ENCODE peak calls at places on chromosome 7, in nine cellular contexts. One of them, this sample, is unnamed.

GRCh38 chr7:77450613-77451012 is 34.5 kb upstream of the GSAP start:
- DNase-seq in ovary: no peak
- DNase-seq in NCI-H1092: no peak
- DNase-seq in stimulated activated naive CD8-positive, alpha-beta T cell treated with anti-CD3 and anti-CD28 coated beads, Interleukin-15, amount 100 ng/mL, for 72 hours: no peak
- DNase-seq in IMR-90: no peak
- DNase-seq in iPS DF 6.9: no peak
- DNase-seq in activated CD4-positive, alpha-beta T cell treated with anti-CD3 and anti-CD28 coated beads for 48 hours: no peak
- DNase-seq in astrocyte of the spinal cord: no peak
- DNase-seq in kidney: no peak
- DNase-seq in this sample: no peak

GRCh38 chr7:131945313-131945831 is 388.9 kb upstream of the PODXL start:
- DNase-seq in stimulated activated naive CD8-positive, alpha-beta T cell treated with anti-CD3 and anti-CD28 coated beads, Interleukin-15, amount 100 ng/mL, for 72 hours: peak; percentile 33
- DNase-seq in ovary: peak; percentile 50
- DNase-seq in IMR-90: peak; percentile 11
- DNase-seq in kidney: peak; percentile 78
- DNase-seq in iPS DF 6.9: peak; percentile 48
- DNase-seq in activated CD4-positive, alpha-beta T cell treated with anti-CD3 and anti-CD28 coated beads for 48 hours: peak; percentile 55
- DNase-seq in NCI-H1092: peak; percentile 64
- DNase-seq in astrocyte of the spinal cord: peak; percentile 47
- DNase-seq in this sample: peak; percentile 20

GRCh38 chr7:43522406-43523156 is 60.3 kb upstream of the STK17A start:
- DNase-seq in ovary: no peak
- DNase-seq in IMR-90: peak; percentile 23
- DNase-seq in iPS DF 6.9: no peak
- DNase-seq in NCI-H1092: no peak
- DNase-seq in stimulated activated naive CD8-positive, alpha-beta T cell treated with anti-CD3 and anti-CD28 coated beads, Interleukin-15, amount 100 ng/mL, for 72 hours: no peak
- DNase-seq in activated CD4-positive, alpha-beta T cell treated with anti-CD3 and anti-CD28 coated beads for 48 hours: no peak
- DNase-seq in astrocyte of the spinal cord: peak; percentile 76
- DNase-seq in kidney: no peak
- DNase-seq in this sample: peak; percentile 52

GRCh38 chr7:102287082-102287464 is 405 bp downstream of the SH2B2 start:
- DNase-seq in stimulated activated naive CD8-positive, alpha-beta T cell treated with anti-CD3 and anti-CD28 coated beads, Interleukin-15, amount 100 ng/mL, for 72 hours: no peak
- DNase-seq in astrocyte of the spinal cord: no peak
- DNase-seq in iPS DF 6.9: no peak
- DNase-seq in kidney: no peak
- DNase-seq in NCI-H1092: no peak
- DNase-seq in activated CD4-positive, alpha-beta T cell treated with anti-CD3 and anti-CD28 coated beads for 48 hours: no peak
- DNase-seq in IMR-90: no peak
- DNase-seq in ovary: peak; percentile 67
- DNase-seq in this sample: no peak

GRCh38 chr7:95102662-95103061 is 195.3 kb downstream of the PPP1R9A start:
- DNase-seq in iPS DF 6.9: no peak
- DNase-seq in stimulated activated naive CD8-positive, alpha-beta T cell treated with anti-CD3 and anti-CD28 coated beads, Interleukin-15, amount 100 ng/mL, for 72 hours: no peak
- DNase-seq in NCI-H1092: no peak
- DNase-seq in ovary: no peak
- DNase-seq in activated CD4-positive, alpha-beta T cell treated with anti-CD3 and anti-CD28 coated beads for 48 hours: no peak
- DNase-seq in IMR-90: no peak
- DNase-seq in kidney: no peak
- DNase-seq in astrocyte of the spinal cord: peak; percentile 53
- DNase-seq in this sample: peak; percentile 15

GRCh38 chr7:23873306-23873705 is 163.3 kb downstream of the STK31 start:
- DNase-seq in IMR-90: no peak
- DNase-seq in astrocyte of the spinal cord: no peak
- DNase-seq in activated CD4-positive, alpha-beta T cell treated with anti-CD3 and anti-CD28 coated beads for 48 hours: no peak
- DNase-seq in ovary: no peak
- DNase-seq in NCI-H1092: no peak
- DNase-seq in kidney: no peak
- DNase-seq in iPS DF 6.9: no peak
- DNase-seq in stimulated activated naive CD8-positive, alpha-beta T cell treated with anti-CD3 and anti-CD28 coated beads, Interleukin-15, amount 100 ng/mL, for 72 hours: no peak
- DNase-seq in this sample: no peak

GRCh38 chr7:84801396-84801795 is 385.5 kb downstream of the SEMA3D start:
- DNase-seq in NCI-H1092: no peak
- DNase-seq in ovary: no peak
- DNase-seq in astrocyte of the spinal cord: no peak
- DNase-seq in iPS DF 6.9: no peak
- DNase-seq in activated CD4-positive, alpha-beta T cell treated with anti-CD3 and anti-CD28 coated beads for 48 hours: no peak
- DNase-seq in stimulated activated naive CD8-positive, alpha-beta T cell treated with anti-CD3 and anti-CD28 coated beads, Interleukin-15, amount 100 ng/mL, for 72 hours: no peak
- DNase-seq in kidney: no peak
- DNase-seq in IMR-90: no peak
- DNase-seq in this sample: peak; percentile 19

GRCh38 chr7:84536256-84536870 is 341.8 kb upstream of the SEMA3A start:
- DNase-seq in NCI-H1092: no peak
- DNase-seq in IMR-90: no peak
- DNase-seq in stimulated activated naive CD8-positive, alpha-beta T cell treated with anti-CD3 and anti-CD28 coated beads, Interleukin-15, amount 100 ng/mL, for 72 hours: no peak
- DNase-seq in ovary: no peak
- DNase-seq in astrocyte of the spinal cord: no peak
- DNase-seq in activated CD4-positive, alpha-beta T cell treated with anti-CD3 and anti-CD28 coated beads for 48 hours: no peak
- DNase-seq in iPS DF 6.9: no peak
- DNase-seq in kidney: no peak
- DNase-seq in this sample: peak; percentile 28

GRCh38 chr7:54831046-54831643 is 72.1 kb upstream of the SEC61G start:
- DNase-seq in stimulated activated naive CD8-positive, alpha-beta T cell treated with anti-CD3 and anti-CD28 coated beads, Interleukin-15, amount 100 ng/mL, for 72 hours: no peak
- DNase-seq in IMR-90: peak; percentile 54
- DNase-seq in kidney: no peak
- DNase-seq in activated CD4-positive, alpha-beta T cell treated with anti-CD3 and anti-CD28 coated beads for 48 hours: no peak
- DNase-seq in ovary: no peak
- DNase-seq in NCI-H1092: no peak
- DNase-seq in astrocyte of the spinal cord: no peak
- DNase-seq in iPS DF 6.9: no peak
- DNase-seq in this sample: peak; percentile 26

GRCh38 chr7:133796778-133797177 is 330.4 kb upstream of the LRGUK start:
- DNase-seq in activated CD4-positive, alpha-beta T cell treated with anti-CD3 and anti-CD28 coated beads for 48 hours: no peak
- DNase-seq in ovary: no peak
- DNase-seq in kidney: no peak
- DNase-seq in IMR-90: no peak
- DNase-seq in astrocyte of the spinal cord: no peak
- DNase-seq in NCI-H1092: no peak
- DNase-seq in stimulated activated naive CD8-positive, alpha-beta T cell treated with anti-CD3 and anti-CD28 coated beads, Interleukin-15, amount 100 ng/mL, for 72 hours: no peak
- DNase-seq in iPS DF 6.9: no peak
- DNase-seq in this sample: no peak

GRCh38 chr7:11170160-11170559 is 196.5 kb downstream of the PHF14 start:
- DNase-seq in iPS DF 6.9: no peak
- DNase-seq in ovary: no peak
- DNase-seq in astrocyte of the spinal cord: no peak
- DNase-seq in NCI-H1092: peak; percentile 83
- DNase-seq in stimulated activated naive CD8-positive, alpha-beta T cell treated with anti-CD3 and anti-CD28 coated beads, Interleukin-15, amount 100 ng/mL, for 72 hours: no peak
- DNase-seq in activated CD4-positive, alpha-beta T cell treated with anti-CD3 and anti-CD28 coated beads for 48 hours: no peak
- DNase-seq in IMR-90: no peak
- DNase-seq in kidney: no peak
- DNase-seq in this sample: no peak

GRCh38 chr7:25216837-25217236 is 11.4 kb downstream of the NPVF start:
- DNase-seq in kidney: no peak
- DNase-seq in activated CD4-positive, alpha-beta T cell treated with anti-CD3 and anti-CD28 coated beads for 48 hours: no peak
- DNase-seq in NCI-H1092: peak; percentile 57
- DNase-seq in IMR-90: peak; percentile 38
- DNase-seq in ovary: no peak
- DNase-seq in iPS DF 6.9: peak; percentile 33
- DNase-seq in stimulated activated naive CD8-positive, alpha-beta T cell treated with anti-CD3 and anti-CD28 coated beads, Interleukin-15, amount 100 ng/mL, for 72 hours: no peak
- DNase-seq in astrocyte of the spinal cord: peak; percentile 35
- DNase-seq in this sample: peak; percentile 42

GRCh38 chr7:1889556-1890181 is 219.6 kb downstream of the ELFN1 start:
- DNase-seq in activated CD4-positive, alpha-beta T cell treated with anti-CD3 and anti-CD28 coated beads for 48 hours: peak; percentile 13
- DNase-seq in astrocyte of the spinal cord: peak; percentile 76
- DNase-seq in IMR-90: peak; percentile 80
- DNase-seq in ovary: no peak
- DNase-seq in iPS DF 6.9: no peak
- DNase-seq in kidney: peak; percentile 57
- DNase-seq in stimulated activated naive CD8-positive, alpha-beta T cell treated with anti-CD3 and anti-CD28 coated beads, Interleukin-15, amount 100 ng/mL, for 72 hours: peak; percentile 37
- DNase-seq in NCI-H1092: no peak
- DNase-seq in this sample: peak; percentile 72

GRCh38 chr7:120227255-120227654 is 45.7 kb upstream of the KCND2 start:
- DNase-seq in stimulated activated naive CD8-positive, alpha-beta T cell treated with anti-CD3 and anti-CD28 coated beads, Interleukin-15, amount 100 ng/mL, for 72 hours: no peak
- DNase-seq in activated CD4-positive, alpha-beta T cell treated with anti-CD3 and anti-CD28 coated beads for 48 hours: no peak
- DNase-seq in IMR-90: no peak
- DNase-seq in kidney: no peak
- DNase-seq in ovary: no peak
- DNase-seq in NCI-H1092: no peak
- DNase-seq in iPS DF 6.9: no peak
- DNase-seq in astrocyte of the spinal cord: no peak
- DNase-seq in this sample: no peak